ENCODE peak calls at places on chromosomes 3 and 15, in ten cellular contexts. One of them, this sample, is unnamed.

GRCh38 chr3:67292356-67293225 is 294.5 kb downstream of the KBTBD8 start:
- DNase-seq in WERI-Rb-1: no peak
- DNase-seq in natural killer cell: no peak
- DNase-seq in cardiac muscle cell: no peak
- DNase-seq in HFF-Myc: no peak
- DNase-seq in H9: no peak
- DNase-seq in endothelial cell: no peak
- DNase-seq in activated CD8-positive, alpha-beta T cell treated with anti-CD3 and anti-CD28 coated beads for 36 hours: no peak
- DNase-seq in body of pancreas: no peak
- DNase-seq in CD8-positive, alpha-beta T cell: no peak
- DNase-seq in this sample: peak

GRCh38 chr3:122322095-122323075 is 2.7 kb upstream of the CSTA start:
- DNase-seq in WERI-Rb-1: no peak
- DNase-seq in natural killer cell: no peak
- DNase-seq in cardiac muscle cell: no peak
- DNase-seq in HFF-Myc: no peak
- DNase-seq in H9: no peak
- DNase-seq in endothelial cell: no peak
- DNase-seq in activated CD8-positive, alpha-beta T cell treated with anti-CD3 and anti-CD28 coated beads for 36 hours: peak
- DNase-seq in body of pancreas: no peak
- DNase-seq in CD8-positive, alpha-beta T cell: no peak
- DNase-seq in this sample: no peak

GRCh38 chr3:32143849-32144757 is 37.7 kb downstream of the GPD1L start:
- DNase-seq in WERI-Rb-1: peak
- DNase-seq in natural killer cell: no peak
- DNase-seq in cardiac muscle cell: peak
- DNase-seq in HFF-Myc: peak
- DNase-seq in H9: peak
- DNase-seq in endothelial cell: peak
- DNase-seq in activated CD8-positive, alpha-beta T cell treated with anti-CD3 and anti-CD28 coated beads for 36 hours: peak
- DNase-seq in body of pancreas: peak
- DNase-seq in CD8-positive, alpha-beta T cell: peak
- DNase-seq in this sample: peak

GRCh38 chr15:31488437-31489204 is 162.0 kb downstream of the KLF13 start:
- DNase-seq in WERI-Rb-1: peak
- DNase-seq in natural killer cell: peak
- DNase-seq in cardiac muscle cell: peak
- DNase-seq in HFF-Myc: peak
- DNase-seq in H9: peak
- DNase-seq in endothelial cell: peak
- DNase-seq in activated CD8-positive, alpha-beta T cell treated with anti-CD3 and anti-CD28 coated beads for 36 hours: peak
- DNase-seq in body of pancreas: peak
- DNase-seq in CD8-positive, alpha-beta T cell: peak
- DNase-seq in this sample: peak

GRCh38 chr3:8739757-8740508 is 6.3 kb downstream of the CAV3 start:
- DNase-seq in WERI-Rb-1: no peak
- DNase-seq in natural killer cell: no peak
- DNase-seq in cardiac muscle cell: peak
- DNase-seq in HFF-Myc: peak
- DNase-seq in H9: no peak
- DNase-seq in endothelial cell: no peak
- DNase-seq in activated CD8-positive, alpha-beta T cell treated with anti-CD3 and anti-CD28 coated beads for 36 hours: peak
- DNase-seq in body of pancreas: no peak
- DNase-seq in CD8-positive, alpha-beta T cell: no peak
- DNase-seq in this sample: no peak

GRCh38 chr3:81550415-81550814 is 211.0 kb downstream of the GBE1 start:
- DNase-seq in WERI-Rb-1: no peak
- DNase-seq in natural killer cell: no peak
- DNase-seq in cardiac muscle cell: no peak
- DNase-seq in HFF-Myc: no peak
- DNase-seq in H9: no peak
- DNase-seq in endothelial cell: no peak
- DNase-seq in activated CD8-positive, alpha-beta T cell treated with anti-CD3 and anti-CD28 coated beads for 36 hours: no peak
- DNase-seq in body of pancreas: no peak
- DNase-seq in CD8-positive, alpha-beta T cell: no peak
- DNase-seq in this sample: no peak

GRCh38 chr3:100941046-100941445 is 52.2 kb downstream of the ABI3BP start:
- DNase-seq in WERI-Rb-1: no peak
- DNase-seq in natural killer cell: no peak
- DNase-seq in cardiac muscle cell: no peak
- DNase-seq in HFF-Myc: no peak
- DNase-seq in H9: no peak
- DNase-seq in endothelial cell: no peak
- DNase-seq in activated CD8-positive, alpha-beta T cell treated with anti-CD3 and anti-CD28 coated beads for 36 hours: no peak
- DNase-seq in body of pancreas: no peak
- DNase-seq in CD8-positive, alpha-beta T cell: no peak
- DNase-seq in this sample: peak

GRCh38 chr15:90184119-90184785 is 16.9 kb upstream of the SEMA4B start:
- DNase-seq in WERI-Rb-1: peak
- DNase-seq in natural killer cell: no peak
- DNase-seq in cardiac muscle cell: peak
- DNase-seq in HFF-Myc: no peak
- DNase-seq in H9: peak
- DNase-seq in endothelial cell: no peak
- DNase-seq in activated CD8-positive, alpha-beta T cell treated with anti-CD3 and anti-CD28 coated beads for 36 hours: peak
- DNase-seq in body of pancreas: peak
- DNase-seq in CD8-positive, alpha-beta T cell: no peak
- DNase-seq in this sample: peak

GRCh38 chr15:79209116-79209515 is 73.4 kb upstream of the ANKRD34C start:
- DNase-seq in WERI-Rb-1: no peak
- DNase-seq in natural killer cell: no peak
- DNase-seq in cardiac muscle cell: no peak
- DNase-seq in HFF-Myc: no peak
- DNase-seq in H9: peak
- DNase-seq in endothelial cell: no peak
- DNase-seq in activated CD8-positive, alpha-beta T cell treated with anti-CD3 and anti-CD28 coated beads for 36 hours: no peak
- DNase-seq in body of pancreas: no peak
- DNase-seq in CD8-positive, alpha-beta T cell: no peak
- DNase-seq in this sample: no peak

GRCh38 chr15:79212589-79213139 is 69.9 kb upstream of the ANKRD34C start:
- DNase-seq in WERI-Rb-1: no peak
- DNase-seq in natural killer cell: no peak
- DNase-seq in cardiac muscle cell: no peak
- DNase-seq in HFF-Myc: no peak
- DNase-seq in H9: peak
- DNase-seq in endothelial cell: no peak
- DNase-seq in activated CD8-positive, alpha-beta T cell treated with anti-CD3 and anti-CD28 coated beads for 36 hours: no peak
- DNase-seq in body of pancreas: no peak
- DNase-seq in CD8-positive, alpha-beta T cell: no peak
- DNase-seq in this sample: no peak

GRCh38 chr15:79208179-79208578 is 74.3 kb upstream of the ANKRD34C start:
- DNase-seq in WERI-Rb-1: no peak
- DNase-seq in natural killer cell: no peak
- DNase-seq in cardiac muscle cell: no peak
- DNase-seq in HFF-Myc: no peak
- DNase-seq in H9: no peak
- DNase-seq in endothelial cell: no peak
- DNase-seq in activated CD8-positive, alpha-beta T cell treated with anti-CD3 and anti-CD28 coated beads for 36 hours: no peak
- DNase-seq in body of pancreas: no peak
- DNase-seq in CD8-positive, alpha-beta T cell: no peak
- DNase-seq in this sample: no peak

GRCh38 chr15:79206940-79207339 is 75.6 kb upstream of the ANKRD34C start:
- DNase-seq in WERI-Rb-1: no peak
- DNase-seq in natural killer cell: no peak
- DNase-seq in cardiac muscle cell: no peak
- DNase-seq in HFF-Myc: no peak
- DNase-seq in H9: no peak
- DNase-seq in endothelial cell: no peak
- DNase-seq in activated CD8-positive, alpha-beta T cell treated with anti-CD3 and anti-CD28 coated beads for 36 hours: no peak
- DNase-seq in body of pancreas: no peak
- DNase-seq in CD8-positive, alpha-beta T cell: no peak
- DNase-seq in this sample: no peak

GRCh38 chr15:79209690-79210089 is 72.8 kb upstream of the ANKRD34C start:
- DNase-seq in WERI-Rb-1: no peak
- DNase-seq in natural killer cell: no peak
- DNase-seq in cardiac muscle cell: no peak
- DNase-seq in HFF-Myc: no peak
- DNase-seq in H9: peak
- DNase-seq in endothelial cell: peak
- DNase-seq in activated CD8-positive, alpha-beta T cell treated with anti-CD3 and anti-CD28 coated beads for 36 hours: no peak
- DNase-seq in body of pancreas: no peak
- DNase-seq in CD8-positive, alpha-beta T cell: no peak
- DNase-seq in this sample: no peak
- TF ChIP-seq CTCF in WERI-Rb-1: peak
- TF ChIP-seq CTCF in natural killer cell: no peak
- TF ChIP-seq CTCF in cardiac muscle cell: peak
- TF ChIP-seq CTCF in HFF-Myc: no peak
- TF ChIP-seq CTCF in H9: peak
- TF ChIP-seq CTCF in endothelial cell: no peak
- TF ChIP-seq CTCF in activated CD8-positive, alpha-beta T cell treated with anti-CD3 and anti-CD28 coated beads for 36 hours: no peak
- TF ChIP-seq CTCF in body of pancreas: no peak
- TF ChIP-seq CTCF in CD8-positive, alpha-beta T cell: no peak
- TF ChIP-seq CTCF in this sample: peak

DNA sequence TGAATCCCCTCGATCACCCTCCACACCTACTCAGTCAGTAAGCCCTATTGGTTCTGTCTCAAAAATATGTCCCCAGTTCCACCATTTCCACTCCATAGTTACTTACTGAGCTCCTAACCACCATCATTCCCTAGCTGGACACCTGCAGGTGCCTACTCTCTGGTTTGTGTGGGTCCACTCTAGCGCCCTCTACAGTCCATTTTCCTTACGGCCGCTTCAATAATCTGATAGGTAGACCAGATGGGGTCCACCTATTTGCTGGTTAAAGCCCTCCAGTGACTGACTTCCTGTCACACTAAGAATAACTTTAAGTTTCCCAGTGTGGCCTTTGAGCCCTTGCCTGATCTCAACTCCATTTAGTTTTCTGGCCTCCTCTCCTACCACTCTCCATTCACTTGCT is 5.0 kb downstream of the GXYLT2 start:
- DNase-seq in WERI-Rb-1: peak
- DNase-seq in natural killer cell: no peak
- DNase-seq in cardiac muscle cell: peak
- DNase-seq in HFF-Myc: no peak
- DNase-seq in H9: peak
- DNase-seq in endothelial cell: peak
- DNase-seq in activated CD8-positive, alpha-beta T cell treated with anti-CD3 and anti-CD28 coated beads for 36 hours: peak
- DNase-seq in body of pancreas: no peak
- DNase-seq in CD8-positive, alpha-beta T cell: no peak
- DNase-seq in this sample: no peak
- TF ChIP-seq CTCF in WERI-Rb-1: peak
- TF ChIP-seq CTCF in natural killer cell: no peak
- TF ChIP-seq CTCF in cardiac muscle cell: peak
- TF ChIP-seq CTCF in HFF-Myc: peak
- TF ChIP-seq CTCF in H9: peak
- TF ChIP-seq CTCF in endothelial cell: peak
- TF ChIP-seq CTCF in activated CD8-positive, alpha-beta T cell treated with anti-CD3 and anti-CD28 coated beads for 36 hours: no peak
- TF ChIP-seq CTCF in body of pancreas: no peak
- TF ChIP-seq CTCF in CD8-positive, alpha-beta T cell: no peak
- TF ChIP-seq CTCF in this sample: no peak

GRCh38 chr3:113241292-113242033 is 30.1 kb downstream of the BOC start:
- DNase-seq in WERI-Rb-1: peak
- DNase-seq in natural killer cell: no peak
- DNase-seq in cardiac muscle cell: peak
- DNase-seq in HFF-Myc: peak
- DNase-seq in H9: peak
- DNase-seq in endothelial cell: no peak
- DNase-seq in activated CD8-positive, alpha-beta T cell treated with anti-CD3 and anti-CD28 coated beads for 36 hours: no peak
- DNase-seq in body of pancreas: no peak
- DNase-seq in CD8-positive, alpha-beta T cell: no peak
- DNase-seq in this sample: no peak
- TF ChIP-seq CTCF in WERI-Rb-1: no peak
- TF ChIP-seq CTCF in natural killer cell: no peak
- TF ChIP-seq CTCF in cardiac muscle cell: no peak
- TF ChIP-seq CTCF in HFF-Myc: no peak
- TF ChIP-seq CTCF in H9: no peak
- TF ChIP-seq CTCF in endothelial cell: no peak
- TF ChIP-seq CTCF in activated CD8-positive, alpha-beta T cell treated with anti-CD3 and anti-CD28 coated beads for 36 hours: no peak
- TF ChIP-seq CTCF in body of pancreas: no peak
- TF ChIP-seq CTCF in CD8-positive, alpha-beta T cell: no peak
- TF ChIP-seq CTCF in this sample: no peak

GRCh38 chr15:83971967-83972366 is 263.6 kb upstream of the GOLGA6L4 start:
- DNase-seq in WERI-Rb-1: no peak
- DNase-seq in natural killer cell: no peak
- DNase-seq in cardiac muscle cell: peak
- DNase-seq in HFF-Myc: peak
- DNase-seq in H9: no peak
- DNase-seq in endothelial cell: no peak
- DNase-seq in activated CD8-positive, alpha-beta T cell treated with anti-CD3 and anti-CD28 coated beads for 36 hours: no peak
- DNase-seq in body of pancreas: no peak
- DNase-seq in CD8-positive, alpha-beta T cell: no peak
- DNase-seq in this sample: no peak

GRCh38 chr15:83978588-83978987 is 257.0 kb upstream of the GOLGA6L4 start:
- DNase-seq in WERI-Rb-1: no peak
- DNase-seq in natural killer cell: no peak
- DNase-seq in cardiac muscle cell: no peak
- DNase-seq in HFF-Myc: no peak
- DNase-seq in H9: no peak
- DNase-seq in endothelial cell: no peak
- DNase-seq in activated CD8-positive, alpha-beta T cell treated with anti-CD3 and anti-CD28 coated beads for 36 hours: no peak
- DNase-seq in body of pancreas: peak
- DNase-seq in CD8-positive, alpha-beta T cell: no peak
- DNase-seq in this sample: no peak

GRCh38 chr15:83977992-83978391 is 257.6 kb upstream of the GOLGA6L4 start:
- DNase-seq in WERI-Rb-1: no peak
- DNase-seq in natural killer cell: no peak
- DNase-seq in cardiac muscle cell: no peak
- DNase-seq in HFF-Myc: no peak
- DNase-seq in H9: no peak
- DNase-seq in endothelial cell: no peak
- DNase-seq in activated CD8-positive, alpha-beta T cell treated with anti-CD3 and anti-CD28 coated beads for 36 hours: no peak
- DNase-seq in body of pancreas: peak
- DNase-seq in CD8-positive, alpha-beta T cell: no peak
- DNase-seq in this sample: no peak

GRCh38 chr15:83970290-83970890 is 265.2 kb upstream of the GOLGA6L4 start:
- DNase-seq in WERI-Rb-1: no peak
- DNase-seq in natural killer cell: no peak
- DNase-seq in cardiac muscle cell: peak
- DNase-seq in HFF-Myc: no peak
- DNase-seq in H9: no peak
- DNase-seq in endothelial cell: no peak
- DNase-seq in activated CD8-positive, alpha-beta T cell treated with anti-CD3 and anti-CD28 coated beads for 36 hours: no peak
- DNase-seq in body of pancreas: no peak
- DNase-seq in CD8-positive, alpha-beta T cell: no peak
- DNase-seq in this sample: no peak

GRCh38 chr15:83973816-83974215 is 261.8 kb upstream of the GOLGA6L4 start:
- DNase-seq in WERI-Rb-1: peak
- DNase-seq in natural killer cell: no peak
- DNase-seq in cardiac muscle cell: peak
- DNase-seq in HFF-Myc: no peak
- DNase-seq in H9: no peak
- DNase-seq in endothelial cell: no peak
- DNase-seq in activated CD8-positive, alpha-beta T cell treated with anti-CD3 and anti-CD28 coated beads for 36 hours: peak
- DNase-seq in body of pancreas: no peak
- DNase-seq in CD8-positive, alpha-beta T cell: no peak
- DNase-seq in this sample: no peak
- TF ChIP-seq CTCF in WERI-Rb-1: peak
- TF ChIP-seq CTCF in natural killer cell: no peak
- TF ChIP-seq CTCF in cardiac muscle cell: peak
- TF ChIP-seq CTCF in HFF-Myc: peak
- TF ChIP-seq CTCF in H9: peak
- TF ChIP-seq CTCF in endothelial cell: peak
- TF ChIP-seq CTCF in activated CD8-positive, alpha-beta T cell treated with anti-CD3 and anti-CD28 coated beads for 36 hours: peak
- TF ChIP-seq CTCF in body of pancreas: no peak
- TF ChIP-seq CTCF in CD8-positive, alpha-beta T cell: no peak
- TF ChIP-seq CTCF in this sample: peak

This sample was measured in LNCaP clone FGC.